ENCODE peak calls at places on chromosome 10, in four cellular contexts. B is WTC11, O is K562, A is SK-N-SH. T is an unnamed sample.

GRCh38 chr10:63348210-63348850 is 117.4 kb downstream of the JMJD1C start:
- DNase-seq in B (no peak), O (no peak), A (no peak), T (no peak)

GRCh38 chr10:113305871-113306270 is 247.0 kb upstream of the HABP2 start:
- DNase-seq in B (no peak), O (no peak), A (no peak), T (no peak)

GRCh38 chr10:99966306-99966705 is 43.4 kb downstream of the DNMBP start:
- DNase-seq in B (no peak), O (peak), A (peak), T (no peak)

GRCh38 chr10:105797234-105797890 is 1156.3 kb downstream of the SORCS3 start:
- DNase-seq in B (no peak), O (peak), A (peak), T (peak)

GRCh38 chr10:96416643-96417042 is 57.8 kb upstream of the OPALIN start:
- DNase-seq in B (no peak), O (no peak), A (no peak), T (peak)

GRCh38 chr10:34808789-34809745 is 6.0 kb downstream of the PARD3 start:
- DNase-seq in B (peak), O (no peak), A (no peak), T (no peak)

GRCh38 chr10:120917521-120918250 is 66.5 kb downstream of the WDR11 start:
- DNase-seq in B (no peak), O (no peak), A (no peak), T (no peak)

GRCh38 chr10:78905015-78905939 is 163.5 kb upstream of the ZMIZ1 start:
- DNase-seq in B (no peak), O (no peak), A (no peak), T (no peak)

GRCh38 chr10:93458821-93459257 is 23.3 kb downstream of the MYOF start:
- DNase-seq in B (no peak), O (no peak), A (no peak), T (peak)

DNA sequence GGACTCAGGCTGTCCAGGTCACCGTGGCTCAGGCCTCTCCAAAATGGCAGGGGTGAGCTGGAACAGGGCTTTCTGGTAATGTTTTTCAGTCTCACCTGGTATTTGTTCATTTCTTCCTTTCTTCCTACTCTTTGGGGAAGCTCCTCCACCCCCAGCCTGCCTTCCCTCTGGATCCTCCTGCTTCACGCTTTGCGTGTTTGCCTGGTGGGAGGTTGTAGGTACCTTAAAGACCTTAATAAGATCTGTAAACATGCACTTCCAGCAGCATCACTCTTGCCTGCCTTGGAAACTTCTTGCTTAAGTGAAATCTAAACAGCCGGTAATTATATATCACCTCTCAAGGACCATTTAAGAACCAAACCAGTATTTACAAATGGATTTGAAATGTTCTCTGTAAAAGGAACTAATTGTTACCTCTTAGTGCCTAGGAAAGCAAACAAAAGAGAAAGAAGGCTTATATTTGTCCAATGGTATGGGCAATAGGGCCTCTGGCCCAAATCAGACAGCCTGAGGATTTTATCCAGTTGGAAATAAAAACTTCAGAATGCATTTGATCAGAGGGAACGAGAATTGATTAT is 339.9 kb downstream of the CCSER2 start:
- DNase-seq in B (no peak), O (no peak), A (no peak), T (no peak)
- TF ChIP-seq FOXJ3 in B (no peak), O (no peak), A (no peak), T (no peak)

GRCh38 chr10:44335330-44336021 is 49.4 kb downstream of the CXCL12 start:
- DNase-seq in B (no peak), O (no peak), A (no peak), T (no peak)

GRCh38 chr10:44333511-44333910 is 51.4 kb downstream of the CXCL12 start:
- DNase-seq in B (no peak), O (no peak), A (no peak), T (no peak)

GRCh38 chr10:44334621-44335184 is 50.2 kb downstream of the CXCL12 start:
- DNase-seq in B (no peak), O (no peak), A (no peak), T (no peak)

GRCh38 chr10:44332465-44332864 is 52.4 kb downstream of the CXCL12 start:
- DNase-seq in B (no peak), O (no peak), A (no peak), T (no peak)

GRCh38 chr10:44334091-44334490 is 50.8 kb downstream of the CXCL12 start:
- DNase-seq in B (no peak), O (no peak), A (no peak), T (no peak)
- TF ChIP-seq FOXJ3 in B (no peak), O (no peak), A (no peak), T (no peak)

DNA sequence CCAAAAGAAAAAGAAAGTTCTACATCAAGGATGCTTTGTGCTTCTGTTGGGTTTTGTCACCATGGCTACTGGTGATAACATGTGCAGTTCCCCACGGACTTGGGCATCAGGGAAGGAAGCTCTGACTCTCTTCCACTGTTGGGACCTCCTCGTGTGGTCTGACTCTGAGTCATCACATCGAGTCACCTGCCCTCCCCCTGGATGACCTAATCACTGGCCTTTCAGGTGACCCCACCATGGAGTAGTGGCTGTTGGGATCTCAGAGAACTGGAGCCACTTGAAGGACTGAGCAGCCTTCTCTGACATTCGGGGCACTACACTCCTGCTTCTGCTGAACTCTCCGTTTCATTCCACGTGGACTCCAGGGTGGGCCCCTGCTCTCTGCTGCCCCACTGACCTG is 60.8 kb upstream of the DOCK1 start:
- DNase-seq in B (no peak), O (no peak), A (no peak), T (no peak)
- TF ChIP-seq FOXJ3 in B (no peak), O (no peak), A (no peak), T (no peak)

GRCh38 chr10:132361581-132362101 is 29.6 kb downstream of the LRRC27 start:
- DNase-seq in B (no peak), O (no peak), A (no peak), T (no peak)

GRCh38 chr10:132362151-132362611 is 30.2 kb downstream of the LRRC27 start:
- DNase-seq in B (no peak), O (no peak), A (no peak), T (no peak)

GRCh38 chr10:132357286-132358058 is 25.5 kb downstream of the LRRC27 start:
- DNase-seq in B (no peak), O (no peak), A (no peak), T (no peak)

GRCh38 chr10:132360766-132361447 is 28.9 kb downstream of the LRRC27 start:
- DNase-seq in B (peak), O (peak), A (peak), T (no peak)

GRCh38 chr10:132359305-132360040 is 27.5 kb downstream of the LRRC27 start:
- DNase-seq in B (no peak), O (peak), A (no peak), T (no peak)
- TF ChIP-seq FOXJ3 in B (no peak), O (no peak), A (no peak), T (no peak)

DNA sequence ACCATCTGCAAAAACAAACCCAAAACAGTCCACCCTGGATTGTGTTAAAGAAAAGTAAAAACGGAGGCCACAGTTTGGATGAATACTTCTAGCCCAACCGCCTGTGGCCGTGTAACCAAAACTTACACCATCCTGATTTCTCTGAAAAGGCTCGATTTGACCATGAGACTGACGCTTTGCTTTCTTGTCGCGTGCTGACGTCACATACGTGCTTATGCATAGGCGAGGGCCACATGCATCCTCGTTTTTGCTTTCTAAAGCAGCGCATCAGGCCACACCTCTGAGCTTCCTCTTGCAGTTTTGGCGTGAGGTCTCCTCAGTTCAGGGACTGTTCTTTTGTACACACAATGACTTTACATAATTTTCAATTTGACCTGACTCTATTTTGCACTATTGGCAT is 526.6 kb downstream of the GLRX3 start:
- DNase-seq in B (no peak), O (peak), A (no peak), T (no peak)
- TF ChIP-seq FOXJ3 in B (no peak), O (no peak), A (no peak), T (no peak)

GRCh38 chr10:125151170-125151823 is 9.1 kb downstream of the CTBP2 start:
- DNase-seq in B (no peak), O (no peak), A (no peak), T (no peak)
- TF ChIP-seq FOXJ3 in B (no peak), O (no peak), A (no peak), T (no peak)

GRCh38 chr10:86857097-86857825 is 100.2 kb downstream of the MMRN2 start:
- DNase-seq in B (no peak), O (no peak), A (no peak), T (no peak)
- TF ChIP-seq FOXJ3 in B (no peak), O (no peak), A (no peak), T (no peak)

DNA sequence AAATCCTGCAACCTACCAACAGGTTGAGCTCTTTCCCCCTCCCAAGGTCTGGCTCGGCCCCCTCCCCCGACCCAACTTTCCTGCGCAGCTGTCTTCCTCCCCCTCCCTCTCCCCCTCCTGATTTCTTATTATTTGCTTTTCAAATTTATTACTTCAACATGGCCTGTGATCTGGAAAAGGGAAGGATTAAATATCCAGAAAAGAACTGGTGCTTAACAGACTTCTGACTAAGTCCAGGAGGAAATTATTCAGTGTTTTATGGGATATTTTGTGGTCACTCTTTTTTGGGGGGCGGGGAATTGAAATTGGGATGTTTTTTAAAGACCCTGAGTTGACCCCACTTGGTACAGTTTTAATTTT is 2.5 kb downstream of the ARID5B start:
- DNase-seq in B (no peak), O (no peak), A (no peak), T (no peak)
- TF ChIP-seq FOXJ3 in B (no peak), O (no peak), A (no peak), T (no peak)

GRCh38 chr10:69769395-69769989 is 32.2 kb upstream of the COL13A1 start:
- DNase-seq in B (peak), O (no peak), A (no peak), T (no peak)
- TF ChIP-seq FOXJ3 in B (no peak), O (no peak), A (no peak), T (no peak)